ENCODE peak calls at places on chromosomes 5 and 9, in ten cellular contexts. F, V, C, Y, O, B, U, E, D and A are unnamed samples.
A peak's percentile ranks its signal among the peaks of the same experiment; 100 is the strongest.

GRCh38 chr9:127915801-127916664 is 808 bp downstream of the ST6GALNAC4 start:
- DNase-seq in F (no peak), V (no peak), C (peak; percentile 60), Y (no peak), O (peak; percentile 59), B (no peak), U (no peak), E (no peak), D (no peak), A (peak; percentile 68)

GRCh38 chr9:92188969-92189781 is 74.0 kb upstream of the SPTLC1 start:
- DNase-seq in F (no peak), V (no peak), C (no peak), Y (no peak), O (no peak), B (no peak), U (no peak), E (no peak), D (no peak), A (no peak)

GRCh38 chr9:14661421-14662059 is 31.7 kb downstream of the ZDHHC21 start:
- DNase-seq in F (no peak), V (no peak), C (peak; percentile 2), Y (no peak), O (no peak), B (peak; percentile 49), U (peak; percentile 34), E (no peak), D (peak; percentile 59), A (no peak)

GRCh38 chr5:125200842-125201373 is 454.5 kb upstream of the ZNF608 start:
- DNase-seq in F (no peak), V (no peak), C (no peak), Y (no peak), O (no peak), B (no peak), U (no peak), E (no peak), D (no peak), A (no peak)

GRCh38 chr5:8844206-8844605 is 701.7 kb downstream of the SEMA5A start:
- DNase-seq in F (no peak), V (no peak), C (no peak), Y (no peak), O (no peak), B (no peak), U (no peak), E (no peak), D (no peak), A (no peak)

GRCh38 chr9:86941196-86941595 is 6.1 kb downstream of the GAS1 start:
- DNase-seq in F (no peak), V (no peak), C (no peak), Y (no peak), O (no peak), B (no peak), U (no peak), E (no peak), D (peak; percentile 10), A (no peak)

GRCh38 chr5:1460054-1460682 is 14.9 kb upstream of the SLC6A3 start:
- DNase-seq in F (no peak), V (no peak), C (no peak), Y (no peak), O (no peak), B (no peak), U (no peak), E (no peak), D (no peak), A (no peak)

GRCh38 chr9:101026824-101027223 is 1.7 kb upstream of the PLPPR1 start:
- DNase-seq in F (no peak), V (no peak), C (no peak), Y (no peak), O (no peak), B (peak; percentile 90), U (no peak), E (no peak), D (peak; percentile 2), A (no peak)

GRCh38 chr5:68000805-68001204 is 214.8 kb upstream of the PIK3R1 start:
- DNase-seq in F (no peak), V (no peak), C (no peak), Y (no peak), O (no peak), B (no peak), U (no peak), E (no peak), D (no peak), A (no peak)

GRCh38 chr5:134245101-134245604 is 19.3 kb upstream of the PPP2CA start:
- DNase-seq in F (no peak), V (peak; percentile 42), C (no peak), Y (no peak), O (peak; percentile 52), B (no peak), U (peak; percentile 83), E (no peak), D (peak; percentile 18), A (no peak)

GRCh38 chr5:180499684-180500083 is 5.5 kb downstream of the CNOT6 start:
- DNase-seq in F (no peak), V (no peak), C (no peak), Y (no peak), O (no peak), B (peak; percentile 11), U (peak; percentile 47), E (no peak), D (no peak), A (no peak)